ENCODE peak calls at places on chromosomes 13 and 19, in six cellular contexts. U is sigmoid colon, V is suprapubic skin, J is tibial nerve, K is stomach, L is transverse colon. P is an unnamed sample. For H3K36me3, the result is how much of the 10 kb centered on the place peaks cover.

GRCh38 chr19:44891016-44891882 is at the start of gene TOMM40:
- DNase-seq in U (peak), V (peak), J (no peak), K (peak), L (peak), P (peak)

GRCh38 chr13:31588923-31589322 is 150.4 kb upstream of the RXFP2 start:
- DNase-seq in U (no peak), V (no peak), J (no peak), K (no peak), L (peak), P (peak)

GRCh38 chr19:18675779-18676178 is 7.7 kb upstream of the CRTC1 start:
- DNase-seq in U (no peak), V (no peak), J (no peak), K (no peak), L (no peak), P (no peak)

GRCh38 chr13:93345061-93345460 is 118.5 kb downstream of the GPC6 start:
- DNase-seq in U (no peak), V (no peak), J (no peak), K (no peak), L (no peak), P (no peak)

GRCh38 chr19:6551607-6552450 is 21.0 kb downstream of the TNFSF9 start:
- DNase-seq in U (no peak), V (no peak), J (no peak), K (no peak), L (peak), P (no peak)

GRCh38 chr19:21439372-21439771 is 42.4 kb downstream of the ZNF493 start:
- DNase-seq in U (no peak), V (no peak), J (no peak), K (peak), L (no peak), P (no peak)

GRCh38 chr19:15288146-15288963 is 44.0 kb downstream of the BRD4 start:
- DNase-seq in U (peak), V (no peak), J (no peak), K (peak), L (no peak), P (no peak)

GRCh38 chr13:94115054-94115453 is 364.4 kb downstream of the DCT start:
- DNase-seq in U (no peak), V (no peak), J (no peak), K (no peak), L (no peak), P (no peak)

GRCh38 chr13:77213644-77214043 is 113.2 kb downstream of the MYCBP2 start:
- DNase-seq in U (no peak), V (no peak), J (no peak), K (no peak), L (no peak), P (no peak)

GRCh38 chr19:40689339-40690049 is 957 bp downstream of the NUMBL start:
- DNase-seq in U (no peak), V (peak), J (no peak), K (no peak), L (no peak), P (no peak)

GRCh38 chr19:55275851-55276719 is 3.8 kb downstream of the HSPBP1 start:
- DNase-seq in U (no peak), V (no peak), J (no peak), K (no peak), L (no peak), P (no peak)

GRCh38 chr19:17797397-17798201 is 2.7 kb downstream of the B3GNT3 start:
- DNase-seq in U (no peak), V (no peak), J (no peak), K (peak), L (peak), P (no peak)

GRCh38 chr19:14081797-14082674 is 3.5 kb downstream of the C19orf67 start:
- DNase-seq in U (peak), V (no peak), J (no peak), K (peak), L (peak), P (no peak)

GRCh38 chr13:48730971-48731658 is 77.4 kb downstream of the CYSLTR2 start:
- DNase-seq in U (no peak), V (no peak), J (no peak), K (no peak), L (no peak), P (no peak)

GRCh38 chr19:7982651-7983099 is 22.8 kb downstream of the ELAVL1 start:
- DNase-seq in U (no peak), V (no peak), J (no peak), K (no peak), L (no peak), P (no peak)

GRCh38 chr13:114140131-114140908 is 7.9 kb upstream of the RASA3 start:
- DNase-seq in U (peak), V (no peak), J (no peak), K (no peak), L (peak), P (no peak)

GRCh38 chr13:112657850-112658445 is 31.9 kb upstream of the ATP11A start:
- DNase-seq in U (no peak), V (no peak), J (no peak), K (no peak), L (no peak), P (no peak)

GRCh38 chr13:58024103-58024502 is 392.6 kb downstream of the PCDH17 start:
- DNase-seq in U (peak), V (no peak), J (no peak), K (no peak), L (no peak), P (no peak)

GRCh38 chr13:58018020-58018419 is 386.5 kb downstream of the PCDH17 start:
- DNase-seq in U (no peak), V (no peak), J (no peak), K (no peak), L (no peak), P (no peak)

GRCh38 chr13:58018865-58019264 is 387.3 kb downstream of the PCDH17 start:
- DNase-seq in U (no peak), V (no peak), J (no peak), K (no peak), L (no peak), P (no peak)
- TF ChIP-seq EP300 in U (no peak), V (no peak), J (no peak), K (no peak), L (no peak), P (no peak)

GRCh38 chr19:624433-625109 is 8.8 kb downstream of the POLRMT start:
- DNase-seq in U (no peak), V (no peak), J (no peak), K (no peak), L (no peak), P (no peak)

GRCh38 chr19:623974-624373 is 9.4 kb downstream of the POLRMT start:
- DNase-seq in U (no peak), V (no peak), J (peak), K (no peak), L (no peak), P (no peak)

GRCh38 chr19:622666-623065 is 10.7 kb downstream of the POLRMT start:
- DNase-seq in U (no peak), V (no peak), J (no peak), K (no peak), L (no peak), P (no peak)

GRCh38 chr19:621819-622218 is 11.5 kb downstream of the POLRMT start:
- DNase-seq in U (no peak), V (no peak), J (no peak), K (no peak), L (no peak), P (no peak)

DNA sequence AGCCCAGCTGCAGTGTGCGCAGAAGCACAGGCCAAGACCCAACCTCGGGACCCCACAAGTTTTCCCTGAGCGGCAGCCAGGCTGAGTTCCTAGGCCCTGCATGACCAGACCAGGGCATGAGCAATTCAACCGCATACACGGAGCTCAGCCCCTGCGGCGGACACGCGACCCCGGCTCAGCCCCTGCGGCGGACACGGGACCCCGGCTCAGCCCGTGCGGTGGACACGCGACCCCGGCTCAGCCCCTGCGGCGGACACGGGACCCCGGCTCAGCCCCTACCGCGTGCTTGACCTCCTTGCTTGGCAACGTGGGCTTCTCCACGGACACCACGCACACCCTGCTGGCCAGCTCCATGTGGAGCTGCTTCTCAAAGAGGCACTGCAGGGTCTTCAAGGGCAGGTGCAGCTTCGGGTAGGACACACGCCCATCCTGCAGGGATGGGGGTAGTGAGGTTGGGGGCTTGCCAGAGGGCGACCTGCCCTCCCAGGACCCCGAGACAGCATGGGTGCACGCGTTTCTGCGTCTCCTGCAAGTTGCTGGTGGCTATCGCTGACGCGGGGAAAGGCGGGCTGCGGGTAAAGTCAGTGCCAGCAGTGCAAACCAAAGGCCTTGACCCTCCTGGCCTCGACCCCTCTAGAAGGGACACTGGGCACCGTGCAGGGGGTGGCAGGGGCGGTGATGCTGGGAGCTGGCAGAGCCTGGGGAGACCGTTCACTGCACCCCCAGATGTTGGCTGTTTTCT is 10.0 kb downstream of the POLRMT start:
- DNase-seq in U (no peak), V (no peak), J (no peak), K (no peak), L (no peak), P (no peak)
- H3K36me3 ChIP-seq in U (under half), V (half or more), J (under half), K (half or more), L (under half), P (half or more)

GRCh38 chr19:4430760-4431159 is 26.8 kb downstream of the UBXN6 start:
- DNase-seq in U (no peak), V (no peak), J (no peak), K (no peak), L (no peak), P (no peak)

GRCh38 chr19:4429266-4430200 is 27.1 kb downstream of the CHAF1A start:
- DNase-seq in U (no peak), V (no peak), J (no peak), K (no peak), L (no peak), P (no peak)

GRCh38 chr19:4423727-4424126 is 21.3 kb downstream of the CHAF1A start:
- DNase-seq in U (no peak), V (no peak), J (no peak), K (no peak), L (no peak), P (no peak)

GRCh38 chr19:4428326-4428975 is 26.0 kb downstream of the CHAF1A start:
- DNase-seq in U (no peak), V (no peak), J (no peak), K (no peak), L (no peak), P (no peak)

DNA sequence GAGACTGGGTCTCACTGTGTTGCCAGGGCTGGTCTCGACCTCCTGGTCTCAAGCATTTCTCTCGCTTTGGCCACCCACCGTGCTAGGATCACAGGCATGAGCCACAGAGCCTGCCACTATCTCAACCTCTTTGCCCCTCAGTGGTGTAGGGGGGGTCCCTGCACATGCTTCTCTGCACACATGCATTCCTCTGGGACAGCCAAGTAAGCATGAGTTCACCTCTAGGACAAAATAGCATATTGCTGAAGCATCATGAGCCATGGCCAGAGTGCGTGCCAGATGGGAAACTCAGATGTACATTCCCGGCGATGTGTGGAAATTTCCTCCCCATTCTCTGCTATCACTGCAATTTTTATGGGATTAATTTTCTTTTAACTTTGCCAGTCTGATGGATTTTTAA is 23.1 kb downstream of the CHAF1A start:
- DNase-seq in U (no peak), V (no peak), J (no peak), K (no peak), L (no peak), P (no peak)
- TF ChIP-seq POLR2A in U (no peak), V (no peak), J (no peak), K (no peak), L (no peak), P (no peak)

GRCh38 chr19:1259873-1260748 is 9.0 kb upstream of the CIRBP start:
- DNase-seq in U (peak), V (no peak), J (no peak), K (no peak), L (peak), P (no peak)

GRCh38 chr19:1261512-1261862 is 7.6 kb upstream of the CIRBP start:
- DNase-seq in U (peak), V (no peak), J (no peak), K (no peak), L (peak), P (no peak)

GRCh38 chr19:1259206-1259872 is 9.8 kb upstream of the CIRBP start:
- DNase-seq in U (peak), V (peak), J (no peak), K (peak), L (peak), P (no peak)

GRCh38 chr19:1261863-1262686 is 7.1 kb upstream of the CIRBP start:
- DNase-seq in U (peak), V (peak), J (no peak), K (peak), L (peak), P (no peak)

GRCh38 chr19:1260749-1261511 is 8.2 kb upstream of the CIRBP start:
- DNase-seq in U (peak), V (peak), J (peak), K (peak), L (peak), P (peak)
- TF ChIP-seq EP300 in U (no peak), V (no peak), J (peak), K (no peak), L (no peak), P (no peak)

GRCh38 chr19:11127905-11128304 is 27.7 kb downstream of the SPC24 start:
- DNase-seq in U (no peak), V (no peak), J (no peak), K (no peak), L (no peak), P (no peak)
- H3K36me3 ChIP-seq in U (under half), V (half or more), J (under half), K (half or more), L (under half), P (half or more)

GRCh38 chr19:37855098-37855497 is 51.3 kb downstream of the WDR87 start:
- DNase-seq in U (no peak), V (no peak), J (no peak), K (no peak), L (peak), P (no peak)
- TF ChIP-seq POLR2A in U (no peak), V (no peak), J (no peak), K (no peak), L (no peak), P (no peak)

GRCh38 chr13:26664942-26665341 is 95.6 kb downstream of the GPR12 start:
- DNase-seq in U (no peak), V (no peak), J (no peak), K (no peak), L (no peak), P (no peak)
- TF ChIP-seq EP300 in U (no peak), V (no peak), J (no peak), K (no peak), L (no peak), P (no peak)

GRCh38 chr13:110479215-110479545 is 82.3 kb downstream of the RAB20 start:
- DNase-seq in U (no peak), V (no peak), J (no peak), K (no peak), L (no peak), P (no peak)

GRCh38 chr13:110478405-110479214 is 82.9 kb downstream of the RAB20 start:
- DNase-seq in U (no peak), V (no peak), J (no peak), K (no peak), L (no peak), P (no peak)

GRCh38 chr13:110476220-110476617 is 85.3 kb downstream of the RAB20 start:
- DNase-seq in U (no peak), V (no peak), J (no peak), K (no peak), L (no peak), P (no peak)

GRCh38 chr13:110479648-110480047 is 81.9 kb downstream of the RAB20 start:
- DNase-seq in U (no peak), V (no peak), J (no peak), K (no peak), L (no peak), P (no peak)

GRCh38 chr13:110477711-110478245 is 83.7 kb downstream of the RAB20 start:
- DNase-seq in U (no peak), V (no peak), J (no peak), K (no peak), L (no peak), P (no peak)
- H3K36me3 ChIP-seq in U (half or more), V (under half), J (under half), K (half or more), L (under half), P (half or more)

GRCh38 chr13:25143693-25144092 is 28.4 kb downstream of the AMER2 start:
- DNase-seq in U (no peak), V (no peak), J (no peak), K (no peak), L (no peak), P (no peak)

GRCh38 chr13:25137624-25137892 is 34.5 kb downstream of the AMER2 start:
- DNase-seq in U (no peak), V (no peak), J (no peak), K (no peak), L (no peak), P (no peak)

GRCh38 chr13:25136872-25137623 is 35.0 kb downstream of the AMER2 start:
- DNase-seq in U (no peak), V (no peak), J (no peak), K (no peak), L (no peak), P (no peak)

GRCh38 chr13:25135896-25136295 is 36.2 kb downstream of the AMER2 start:
- DNase-seq in U (no peak), V (no peak), J (no peak), K (no peak), L (no peak), P (no peak)

DNA sequence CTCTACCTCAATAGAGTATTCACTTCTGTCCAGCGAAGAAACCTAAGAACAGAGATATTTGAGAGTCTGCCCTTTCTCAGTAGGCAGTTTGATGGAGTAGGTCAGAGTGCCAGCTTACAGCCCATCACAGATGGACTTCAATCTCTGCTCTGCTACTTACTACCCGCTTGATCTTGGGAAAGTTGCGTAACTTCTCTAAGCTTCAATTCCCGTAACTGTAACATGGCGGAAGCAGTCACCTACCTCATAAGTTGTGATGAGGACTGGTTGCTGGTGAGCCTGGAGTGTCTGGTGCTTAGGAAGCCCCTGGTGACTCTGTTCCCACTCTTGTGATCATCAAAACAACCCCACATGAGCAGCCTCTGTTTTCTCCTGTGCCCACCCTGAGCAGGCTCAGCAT is 31.0 kb downstream of the AMER2 start:
- DNase-seq in U (no peak), V (no peak), J (no peak), K (no peak), L (no peak), P (no peak)
- TF ChIP-seq POLR2A in U (no peak), V (no peak), J (no peak), K (no peak), L (no peak), P (no peak)

P was measured in esophagus muscularis mucosa.